ENCODE peak calls at places on chromosomes 16 and 17, in five cellular contexts. P is Caco-2; T is neural progenitor cell; D is astrocyte of the spinal cord; G is CD4-positive, CD25-positive, alpha-beta regulatory T cell. K is an unnamed sample.

GRCh38 chr16:29820271-29820701 is at the start of gene MVP:
- DNase-seq in P (no peak), G (no peak), D (peak), T (no peak), K (peak)

GRCh38 chr17:58755269-58755576 is 431 bp upstream of the PPM1E start:
- DNase-seq in P (no peak), T (no peak), G (no peak), D (no peak), K (no peak)

GRCh38 chr17:78231991-78232759 is 744 bp downstream of the TMEM235 start:
- DNase-seq in D (no peak), G (no peak), T (peak), P (no peak), K (no peak)

GRCh38 chr17:79732246-79732645 is 1.5 kb downstream of the ENPP7 start:
- DNase-seq in T (no peak), G (no peak), D (no peak), P (no peak), K (no peak)

GRCh38 chr17:76673729-76674128 is 30.2 kb upstream of the ST6GALNAC1 start:
- DNase-seq in T (no peak), P (no peak), D (no peak), G (no peak), K (no peak)

GRCh38 chr17:27203241-27203640 is 90.7 kb upstream of the WSB1 start:
- DNase-seq in D (no peak), P (no peak), G (no peak), T (no peak), K (no peak)

GRCh38 chr16:11309895-11310633 is 28.9 kb upstream of the PRM1 start:
- DNase-seq in D (no peak), T (no peak), G (no peak), P (no peak), K (no peak)

GRCh38 chr17:46736100-46736499 is 82.4 kb downstream of the WNT3 start:
- DNase-seq in T (no peak), P (no peak), D (no peak), G (no peak), K (no peak)

GRCh38 chr16:72013389-72013788 is 4.8 kb downstream of the DHODH start:
- DNase-seq in P (no peak), G (no peak), T (no peak), D (peak), K (no peak)

GRCh38 chr17:28665994-28666393 is 4.0 kb downstream of the SUPT6H start:
- DNase-seq in G (no peak), P (peak), T (no peak), D (no peak), K (no peak)

GRCh38 chr17:28667870-28668269 is 5.9 kb downstream of the SUPT6H start:
- DNase-seq in D (no peak), G (no peak), P (no peak), T (no peak), K (no peak)

GRCh38 chr17:28662527-28662829 is 473 bp downstream of the SUPT6H start:
- DNase-seq in T (no peak), D (no peak), G (no peak), P (no peak), K (no peak)

GRCh38 chr17:28661635-28662526 is at the start of the genes SDF2 and SUPT6H:
- DNase-seq in G (peak), T (peak), D (peak), P (peak), K (peak)

DNA sequence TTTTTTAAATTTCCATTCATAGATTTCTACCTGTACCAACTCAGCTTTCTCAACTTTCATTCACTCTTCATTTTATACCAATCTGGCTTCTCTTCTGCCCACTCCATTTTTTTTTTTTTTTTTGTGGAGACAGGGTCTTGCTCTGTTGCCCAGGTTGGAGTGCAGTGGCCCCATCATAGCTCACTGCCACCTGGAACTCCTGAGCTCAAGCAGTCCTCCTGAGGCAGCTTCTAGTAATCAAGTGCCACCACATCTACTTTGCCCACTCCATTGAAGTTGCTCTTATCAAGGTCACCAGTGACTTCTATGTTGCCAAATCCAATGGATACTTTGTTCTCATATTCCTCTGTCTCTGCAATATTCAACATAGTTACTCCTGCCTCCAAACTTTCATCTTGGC is 1.7 kb downstream of the SUPT6H start:
- DNase-seq in P (no peak), T (no peak), D (no peak), G (no peak), K (no peak)
- H3K4me3 ChIP-seq in P (no peak), T (peak), D (no peak), G (peak), K (no peak)

GRCh38 chr17:18262111-18262510 is 1.6 kb downstream of the MIEF2 start:
- DNase-seq in T (no peak), P (no peak), G (no peak), D (no peak), K (no peak)
- H3K4me3 ChIP-seq in T (no peak), P (peak), G (no peak), D (no peak), K (peak)

GRCh38 chr17:976316-976715 is 3.3 kb downstream of the NXN start:
- DNase-seq in T (no peak), P (no peak), D (no peak), G (no peak), K (no peak)
- H3K4me3 ChIP-seq in T (no peak), P (no peak), D (no peak), G (no peak), K (no peak)

GRCh38 chr16:3180445-3180878 is 7.5 kb upstream of the OR1F1 start:
- DNase-seq in T (no peak), D (no peak), G (no peak), P (no peak), K (no peak)
- H3K4me3 ChIP-seq in T (peak), D (no peak), G (no peak), P (no peak), K (no peak)

DNA sequence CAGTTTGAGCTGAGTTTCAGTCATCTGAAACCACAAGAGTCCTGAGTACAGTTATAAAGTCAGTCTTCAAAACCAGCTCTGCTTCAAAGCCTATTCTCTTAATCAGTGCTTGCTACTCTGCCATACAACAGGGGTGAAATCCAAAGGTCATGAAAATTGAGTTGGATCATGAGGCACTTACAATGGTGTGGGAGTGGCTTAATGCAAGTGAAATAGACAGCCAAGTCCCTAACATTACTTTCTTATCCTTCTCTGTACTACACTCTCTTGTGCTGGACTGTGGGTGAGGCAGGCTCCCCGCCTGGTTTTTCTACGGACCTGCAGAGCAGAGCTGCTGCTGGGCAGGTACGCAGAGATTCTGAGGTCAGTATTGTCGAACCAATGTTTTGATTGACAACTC is 12.4 kb downstream of the CBLN1 start:
- DNase-seq in P (no peak), D (no peak), T (no peak), G (no peak), K (no peak)
- H3K4me3 ChIP-seq in P (no peak), D (no peak), T (no peak), G (no peak), K (no peak)